ENCODE peak calls at places on chromosomes 3 and 15, in eight cellular contexts. N is ovary, Q is neuronal stem cell, T is stomach, F is right cardiac atrium, V is lower leg skin, J is AG09309, U is GM06990. K is an unnamed sample.

GRCh38 chr15:81469154-81469553 is 95.1 kb upstream of the TMC3 start:
- DNase-seq in J (no peak), V (no peak), F (no peak), U (no peak), T (no peak), Q (no peak), N (no peak), K (no peak)

GRCh38 chr15:87844031-87844430 is 412.5 kb downstream of the NTRK3 start:
- DNase-seq in U (no peak), V (no peak), N (no peak), F (no peak), J (no peak), T (no peak), Q (no peak), K (no peak)

GRCh38 chr3:116000315-116000714 is 377.0 kb downstream of the GAP43 start:
- DNase-seq in J (peak), U (peak), F (no peak), N (no peak), V (no peak), Q (no peak), T (no peak), K (peak)

GRCh38 chr3:35393916-35394315 is 245.4 kb upstream of the ARPP21 start:
- DNase-seq in J (no peak), V (no peak), Q (no peak), N (no peak), U (no peak), T (no peak), F (no peak), K (peak)

GRCh38 chr15:58985443-58985842 is 2.0 kb upstream of the RNF111 start:
- DNase-seq in J (no peak), T (no peak), V (peak), F (peak), U (no peak), N (no peak), Q (no peak), K (no peak)

GRCh38 chr15:45855907-45856579 is 221.2 kb downstream of the SQOR start:
- DNase-seq in J (no peak), U (no peak), V (no peak), N (no peak), F (no peak), T (no peak), Q (no peak), K (no peak)

GRCh38 chr15:100602822-100603393 is 519 bp downstream of the ASB7 start:
- DNase-seq in T (no peak), N (no peak), J (no peak), V (no peak), Q (no peak), F (no peak), U (peak), K (no peak)

GRCh38 chr3:53493997-53494791 is at the start of gene CACNA1D:
- DNase-seq in Q (no peak), T (peak), U (peak), F (peak), N (peak), J (no peak), V (no peak), K (peak)

GRCh38 chr3:16178628-16178988 is 4.1 kb downstream of the GALNT15 start:
- DNase-seq in F (no peak), V (no peak), Q (no peak), U (no peak), T (no peak), N (no peak), J (no peak), K (no peak)

GRCh38 chr3:16177962-16178627 is 3.6 kb downstream of the GALNT15 start:
- DNase-seq in T (peak), Q (peak), N (peak), V (peak), F (peak), J (peak), U (peak), K (peak)

GRCh38 chr3:16174976-16175901 is 759 bp downstream of the GALNT15 start:
- DNase-seq in J (no peak), Q (no peak), U (no peak), T (no peak), F (no peak), V (no peak), N (no peak), K (no peak)

GRCh38 chr3:16174389-16174788 is at the start of gene GALNT15:
- DNase-seq in N (peak), U (no peak), J (peak), F (peak), V (peak), Q (no peak), T (peak), K (no peak)

GRCh38 chr3:16176391-16177030 is 2.0 kb downstream of the GALNT15 start:
- DNase-seq in Q (no peak), F (no peak), U (no peak), T (no peak), J (no peak), N (no peak), V (no peak), K (no peak)
- H3K4me3 ChIP-seq in Q (no peak), F (peak), U (no peak), T (peak), J (no peak), N (peak), V (peak), K (peak)

GRCh38 chr15:63600646-63601025 is 3.4 kb downstream of the FBXL22 start:
- DNase-seq in N (peak), U (peak), V (peak), T (peak), J (peak), F (peak), Q (peak), K (peak)
- H3K4me3 ChIP-seq in N (peak), U (peak), V (peak), T (peak), J (peak), F (peak), Q (peak), K (peak)

DNA sequence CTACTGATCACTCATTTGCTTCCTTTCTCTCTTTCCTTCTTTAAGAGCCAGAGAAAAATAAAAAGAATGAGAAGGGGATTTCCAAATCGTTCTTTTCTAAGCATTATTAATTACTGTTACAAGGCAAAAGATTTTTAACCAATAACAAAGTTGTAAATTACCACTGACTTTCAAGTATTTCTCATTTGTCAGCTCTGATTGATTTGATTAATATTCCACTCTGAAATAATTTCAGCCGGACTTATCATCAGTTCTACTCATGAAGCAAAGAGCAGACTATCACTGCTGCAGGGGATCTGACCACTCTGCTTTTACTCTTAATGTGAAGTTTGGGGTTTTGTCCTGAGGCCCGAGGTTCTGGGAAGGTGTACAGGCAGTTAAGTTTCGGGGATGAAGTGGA is 19.8 kb downstream of the NR2F2 start:
- DNase-seq in N (no peak), F (no peak), T (no peak), Q (no peak), V (no peak), J (no peak), U (no peak), K (no peak)
- H3K4me3 ChIP-seq in N (peak), F (no peak), T (no peak), Q (no peak), V (no peak), J (no peak), U (no peak), K (no peak)

GRCh38 chr3:191390580-191390979 is 60.3 kb upstream of the UTS2B start:
- DNase-seq in U (no peak), J (no peak), F (no peak), Q (no peak), N (no peak), T (no peak), V (no peak), K (no peak)
- H3K4me3 ChIP-seq in U (no peak), J (no peak), F (no peak), Q (no peak), N (no peak), T (no peak), V (no peak), K (no peak)

GRCh38 chr3:126181398-126181725 is 976 bp upstream of the ALDH1L1 start:
- DNase-seq in T (no peak), U (no peak), J (no peak), F (no peak), N (no peak), V (no peak), Q (no peak), K (no peak)
- H3K4me3 ChIP-seq in T (peak), U (no peak), J (no peak), F (no peak), N (peak), V (no peak), Q (no peak), K (no peak)

GRCh38 chr15:42494998-42495360 is 455 bp upstream of the SNAP23 start:
- DNase-seq in F (peak), Q (peak), V (peak), U (no peak), J (no peak), T (peak), N (no peak), K (peak)

GRCh38 chr15:42502472-42502871 is 7.0 kb downstream of the SNAP23 start:
- DNase-seq in F (no peak), J (no peak), T (no peak), N (no peak), U (no peak), Q (no peak), V (no peak), K (no peak)

GRCh38 chr15:42495361-42496212 is at the start of gene SNAP23:
- DNase-seq in U (peak), Q (peak), J (peak), N (peak), V (peak), T (peak), F (peak), K (peak)

GRCh38 chr15:42499888-42500609 is 4.6 kb downstream of the SNAP23 start:
- DNase-seq in Q (no peak), V (no peak), J (no peak), F (no peak), U (no peak), T (no peak), N (no peak), K (peak)

GRCh38 chr15:42498212-42499038 is 3.0 kb downstream of the SNAP23 start:
- DNase-seq in T (no peak), N (no peak), U (peak), V (no peak), F (no peak), J (no peak), Q (no peak), K (peak)
- H3K4me3 ChIP-seq in T (no peak), N (no peak), U (no peak), V (no peak), F (no peak), J (no peak), Q (no peak), K (no peak)

K was measured in trophoblast cell.